ENCODE peak calls at places on chromosomes 12 and 14, in four cellular contexts. R, C, D and O are unnamed samples.

GRCh38 chr12:56103823-56104108 is 593 bp upstream of the PA2G4 start:
- DNase-seq in D (no peak), R (no peak), C (peak), O (no peak)

GRCh38 chr12:20199780-20200179 is 168.6 kb upstream of the PDE3A start:
- DNase-seq in R (no peak), D (no peak), C (no peak), O (no peak)

GRCh38 chr12:109999983-110000505 is 814 bp downstream of the ANKRD13A start:
- DNase-seq in R (peak), C (no peak), D (no peak), O (peak)

GRCh38 chr12:109793826-109794501 is 39.2 kb downstream of the TRPV4 start:
- DNase-seq in C (no peak), D (no peak), R (no peak), O (no peak)

GRCh38 chr12:1488908-1489381 is 105.4 kb downstream of the FBXL14 start:
- DNase-seq in R (peak), D (peak), C (no peak), O (no peak)

GRCh38 chr12:54232790-54233189 is 44.0 kb upstream of the SMUG1 start:
- DNase-seq in D (peak), R (peak), C (no peak), O (no peak)

GRCh38 chr12:52193991-52194390 is 2.2 kb upstream of the KRT80 start:
- DNase-seq in R (no peak), D (no peak), C (no peak), O (peak)

GRCh38 chr14:22388669-22389625 is 200.1 kb downstream of the DAD1 start:
- DNase-seq in R (peak), D (peak), C (no peak), O (peak)

GRCh38 chr14:43706901-43707300 is 800.2 kb downstream of the FSCB start:
- DNase-seq in C (no peak), D (peak), R (no peak), O (no peak)

GRCh38 chr14:100854435-100854834 is 28.5 kb downstream of the MEG3 start:
- DNase-seq in D (no peak), R (no peak), C (no peak), O (no peak)

GRCh38 chr14:67285876-67286452 is 44.7 kb downstream of the PALS1 start:
- DNase-seq in D (peak), R (peak), C (peak), O (peak)

GRCh38 chr12:79690156-79690605 is 583 bp downstream of the PAWR start:
- DNase-seq in C (peak), D (peak), R (no peak), O (peak)

GRCh38 chr14:24888532-24888931 is 161.4 kb downstream of the STXBP6 start:
- DNase-seq in D (no peak), C (no peak), R (no peak), O (no peak)

GRCh38 chr14:58907803-58908202 is 270.0 kb downstream of the DACT1 start:
- DNase-seq in D (peak), R (peak), C (no peak), O (no peak)

GRCh38 chr14:95489163-95489887 is 27.1 kb downstream of the SYNE3 start:
- DNase-seq in R (no peak), D (no peak), C (no peak), O (no peak)

GRCh38 chr12:65699251-65699650 is 125.0 kb upstream of the HMGA2 start:
- DNase-seq in D (peak), C (no peak), R (peak), O (peak)

GRCh38 chr14:63543000-63543825 is at the start of gene PPP2R5E:
- DNase-seq in C (peak), D (peak), R (peak), O (peak)

GRCh38 chr12:107178776-107179175 is 85.4 kb upstream of the CRY1 start:
- DNase-seq in D (no peak), C (no peak), R (no peak), O (no peak)

GRCh38 chr14:96852823-96853422 is 55.7 kb downstream of the VRK1 start:
- DNase-seq in R (peak), C (no peak), D (peak), O (peak)

GRCh38 chr12:45183263-45183662 is 32.6 kb upstream of the ANO6 start:
- DNase-seq in C (peak), D (peak), R (peak), O (peak)

GRCh38 chr12:100468126-100468525 is 5.5 kb upstream of the NR1H4 start:
- DNase-seq in C (no peak), D (no peak), R (no peak), O (no peak)

GRCh38 chr14:95531473-95531872 is 3.4 kb upstream of the GLRX5 start:
- DNase-seq in R (peak), D (peak), C (no peak), O (peak)

GRCh38 chr12:47878293-47878917 is 26.4 kb downstream of the VDR start:
- DNase-seq in C (no peak), D (no peak), R (no peak), O (no peak)

GRCh38 chr14:21921453-21921852 is 247.8 kb upstream of the OR4E1 start:
- DNase-seq in R (no peak), C (no peak), D (no peak), O (peak)

GRCh38 chr12:5227722-5228274 is 184.1 kb downstream of the KCNA5 start:
- DNase-seq in R (no peak), D (no peak), C (no peak), O (no peak)

GRCh38 chr12:89861086-89861485 is 152.4 kb upstream of the ATP2B1 start:
- DNase-seq in R (no peak), C (no peak), D (peak), O (peak)

GRCh38 chr14:104144911-104145825 is 6.8 kb downstream of the KIF26A start:
- DNase-seq in C (no peak), D (no peak), R (no peak), O (no peak)

GRCh38 chr14:53696217-53696965 is 260.2 kb downstream of the BMP4 start:
- DNase-seq in C (no peak), R (peak), D (peak), O (peak)

GRCh38 chr14:96170961-96171592 is 33.6 kb upstream of the BDKRB2 start:
- DNase-seq in C (no peak), R (no peak), D (no peak), O (no peak)

GRCh38 chr14:71235865-71236264 is 328.6 kb downstream of the PCNX1 start:
- DNase-seq in D (no peak), C (no peak), R (peak), O (no peak)

GRCh38 chr14:38731962-38732361 is 371.1 kb downstream of the SEC23A start:
- DNase-seq in C (no peak), R (no peak), D (no peak), O (no peak)
- H3K4me2 ChIP-seq in C (no peak), R (no peak), D (no peak), O (no peak)

GRCh38 chr12:128534906-128535305 is 267.9 kb downstream of the TMEM132C start:
- DNase-seq in D (no peak), C (no peak), R (no peak), O (no peak)
- H3K27ac ChIP-seq in D (no peak), C (no peak), R (no peak), O (no peak)

GRCh38 chr14:93940437-93940836 is 13.3 kb downstream of the FAM181A start:
- DNase-seq in R (no peak), C (no peak), D (no peak), O (no peak)

GRCh38 chr14:93936926-93937325 is 9.8 kb downstream of the FAM181A start:
- DNase-seq in C (no peak), R (no peak), D (no peak), O (no peak)

GRCh38 chr14:93939304-93940229 is 12.4 kb downstream of the FAM181A start:
- DNase-seq in D (peak), C (peak), R (peak), O (peak)

GRCh38 chr14:93937519-93937918 is 10.4 kb downstream of the FAM181A start:
- DNase-seq in C (no peak), D (no peak), R (no peak), O (peak)

DNA sequence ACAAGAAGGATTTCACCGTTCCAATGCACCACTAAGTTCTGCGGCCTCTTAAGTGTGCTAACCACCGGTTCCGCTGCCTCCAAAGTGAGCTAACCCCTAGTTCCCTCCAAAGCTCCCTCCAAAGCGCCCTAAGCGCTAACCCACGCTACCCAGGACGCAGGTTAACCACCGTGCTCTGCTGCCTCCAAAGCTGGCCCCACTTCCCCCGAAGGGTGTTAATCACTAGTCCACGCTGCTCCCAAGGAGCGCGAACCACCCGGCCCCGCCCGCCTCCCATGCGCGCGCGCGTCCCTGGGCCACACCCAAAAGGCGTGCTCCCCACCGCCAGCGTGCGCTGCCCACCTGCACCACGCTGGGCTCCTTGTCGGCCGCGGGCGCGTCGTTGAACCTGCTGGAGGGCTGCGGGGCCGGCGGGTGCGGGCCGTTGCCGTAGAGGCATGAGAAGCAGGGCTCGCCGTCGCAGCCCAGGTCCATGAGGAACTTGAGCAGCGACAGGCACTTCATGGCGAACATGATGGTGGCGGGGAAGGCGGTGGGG is 11.7 kb downstream of the FAM181A start:
- DNase-seq in C (no peak), D (no peak), R (no peak), O (no peak)
- H3K4me2 ChIP-seq in C (no peak), D (no peak), R (peak), O (peak)

GRCh38 chr14:85214471-85214870 is 315.5 kb upstream of the FLRT2 start:
- DNase-seq in D (peak), C (no peak), R (peak), O (peak)
- H3K27ac ChIP-seq in D (no peak), C (no peak), R (no peak), O (peak)

GRCh38 chr12:11836964-11837286 is 187.5 kb downstream of the ETV6 start:
- DNase-seq in C (no peak), D (no peak), R (no peak), O (no peak)
- H3K4me2 ChIP-seq in C (peak), D (no peak), R (no peak), O (no peak)

DNA sequence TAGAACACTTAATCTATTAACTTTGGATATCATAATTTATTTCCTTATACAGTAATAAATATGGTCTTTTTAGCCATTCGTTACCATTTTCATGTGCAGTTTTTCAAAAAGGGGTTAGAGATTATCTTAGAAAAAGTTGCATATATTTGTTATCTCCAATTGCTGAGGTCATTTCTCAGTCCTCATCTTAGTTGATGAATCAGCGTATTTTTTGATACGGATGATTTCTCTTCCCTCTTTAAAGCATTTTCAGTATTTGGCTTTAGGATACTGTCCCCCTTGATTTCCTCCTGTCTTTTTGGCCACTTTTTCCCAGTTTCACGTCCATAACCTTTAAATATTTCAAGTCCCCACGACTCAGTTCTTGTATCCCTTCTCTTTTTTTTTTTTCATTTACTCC is 21.8 kb downstream of the DNAL1 start:
- DNase-seq in R (no peak), C (no peak), D (no peak), O (no peak)
- H3K27ac ChIP-seq in R (no peak), C (no peak), D (no peak), O (no peak)

GRCh38 chr12:125064492-125064891 is 743 bp upstream of the AACS start:
- DNase-seq in R (no peak), D (no peak), C (no peak), O (no peak)
- H3K4me2 ChIP-seq in R (peak), D (peak), C (peak), O (peak)